ENCODE peak calls at places on chromosomes 16 and 17, in seven cellular contexts. D is prostate gland, L is A549, K is GM12891, V is endothelial cell of umbilical vein, J is transverse colon, M is heart left ventricle. Q is an unnamed sample.

GRCh38 chr16:87874639-87875472 is 5.5 kb upstream of the SLC7A5 start:
- DNase-seq in D (no peak), L (no peak), K (no peak), V (no peak), J (no peak), M (no peak), Q (no peak)

GRCh38 chr16:85055503-85056210 is 28.1 kb downstream of the KIAA0513 start:
- DNase-seq in D (peak), L (no peak), K (peak), V (peak), J (peak), M (no peak), Q (no peak)

GRCh38 chr17:74712756-74713155 is at the start of gene CD300LF:
- DNase-seq in D (no peak), L (no peak), K (no peak), V (no peak), J (peak), M (peak), Q (no peak)

GRCh38 chr16:27067138-27067537 is 411 bp downstream of the C16orf82 start:
- DNase-seq in D (no peak), L (no peak), K (no peak), V (no peak), J (no peak), M (no peak), Q (no peak)

GRCh38 chr17:16491703-16492612 is at the start of gene LRRC75A:
- DNase-seq in D (peak), L (no peak), K (peak), V (peak), J (peak), M (peak), Q (no peak)

GRCh38 chr17:54968954-54969400 is 412 bp downstream of the STXBP4 start:
- DNase-seq in D (peak), L (no peak), K (peak), V (no peak), J (peak), M (peak), Q (no peak)

GRCh38 chr17:80430446-80431245 is 15.7 kb downstream of the ENDOV start:
- DNase-seq in D (no peak), L (no peak), K (no peak), V (no peak), J (no peak), M (no peak), Q (no peak)

GRCh38 chr17:16073845-16074244 is 74.2 kb downstream of the TTC19 start:
- DNase-seq in D (no peak), L (no peak), K (no peak), V (no peak), J (no peak), M (no peak), Q (no peak)

GRCh38 chr17:40307001-40307690 is 1.8 kb upstream of the RARA start:
- DNase-seq in D (no peak), L (no peak), K (no peak), V (no peak), J (no peak), M (no peak), Q (no peak)

GRCh38 chr16:9096416-9096952 is 5.0 kb downstream of the HAPSTR1 start:
- DNase-seq in D (peak), L (no peak), K (no peak), V (no peak), J (no peak), M (no peak), Q (no peak)

GRCh38 chr16:56424791-56425438 is 430 bp downstream of the AMFR start:
- DNase-seq in D (peak), L (no peak), K (peak), V (peak), J (peak), M (peak), Q (no peak)

GRCh38 chr16:84356591-84357116 is 11.7 kb upstream of the ATP2C2 start:
- DNase-seq in D (peak), L (no peak), K (no peak), V (no peak), J (peak), M (no peak), Q (no peak)

GRCh38 chr16:72427786-72428480 is 256.0 kb upstream of the PMFBP1 start:
- DNase-seq in D (no peak), L (no peak), K (no peak), V (no peak), J (no peak), M (no peak), Q (no peak)

GRCh38 chr16:20114356-20114755 is 40.7 kb upstream of the GPR139 start:
- DNase-seq in D (peak), L (peak), K (no peak), V (no peak), J (peak), M (no peak), Q (peak)

GRCh38 chr16:57873218-57873617 is 70.9 kb upstream of the KIFC3 start:
- DNase-seq in D (no peak), L (no peak), K (no peak), V (no peak), J (no peak), M (no peak), Q (no peak)

GRCh38 chr16:29700253-29700987 is 21.4 kb downstream of the QPRT start:
- DNase-seq in D (peak), L (peak), K (no peak), V (peak), J (peak), M (peak), Q (peak)

GRCh38 chr16:2180962-2181923 is 15.2 kb downstream of the CASKIN1 start:
- DNase-seq in D (no peak), L (no peak), K (no peak), V (no peak), J (no peak), M (no peak), Q (no peak)

GRCh38 chr16:56263711-56264608 is 72.7 kb downstream of the GNAO1 start:
- DNase-seq in D (no peak), L (no peak), K (no peak), V (no peak), J (no peak), M (peak), Q (no peak)

GRCh38 chr16:50422926-50423325 is 54.1 kb upstream of the BRD7 start:
- DNase-seq in D (no peak), L (no peak), K (no peak), V (no peak), J (no peak), M (no peak), Q (no peak)

GRCh38 chr17:58303981-58304734 is 23.4 kb upstream of the MPO start:
- DNase-seq in D (no peak), L (peak), K (peak), V (peak), J (peak), M (no peak), Q (peak)

GRCh38 chr16:85751665-85752501 is 987 bp upstream of the C16orf74 start:
- DNase-seq in D (no peak), L (no peak), K (no peak), V (peak), J (no peak), M (no peak), Q (no peak)

DNA sequence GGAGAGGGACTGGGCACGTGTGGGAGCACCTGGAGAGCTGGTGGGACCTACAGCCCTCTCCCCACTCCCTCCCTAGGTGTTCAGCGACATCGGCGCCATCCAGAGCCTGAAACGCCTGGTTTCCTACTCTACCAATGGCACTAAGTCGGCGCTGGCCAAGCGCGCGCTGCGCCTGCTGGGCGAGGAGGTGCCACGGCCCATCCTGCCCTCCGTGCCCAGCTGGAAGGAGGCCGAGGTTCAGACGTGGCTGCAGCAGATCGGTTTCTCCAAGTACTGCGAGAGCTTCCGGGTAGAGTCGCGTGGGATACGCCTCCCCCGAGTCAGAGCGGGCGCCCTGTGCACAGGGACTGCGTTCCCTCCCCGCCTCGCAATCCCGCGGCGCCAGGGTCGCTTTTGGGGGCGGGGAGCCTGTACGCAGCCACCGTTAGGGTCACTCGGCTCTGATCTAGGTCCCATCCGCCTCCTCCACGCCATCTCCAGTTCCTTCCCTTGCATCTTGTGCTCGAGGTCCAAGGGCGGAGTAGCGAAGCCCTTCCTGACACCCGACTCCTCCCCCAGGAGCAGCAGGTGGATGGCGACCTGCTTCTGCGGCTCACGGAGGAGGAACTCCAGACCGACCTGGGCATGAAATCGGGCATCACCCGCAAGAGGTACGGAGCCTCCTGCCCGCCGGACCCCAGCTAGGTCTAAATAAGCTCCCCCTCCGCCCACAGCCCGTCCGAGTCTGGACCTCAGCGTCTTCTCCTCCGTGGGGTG is 13.0 kb downstream of the SARM1 start:
- DNase-seq in D (peak), L (no peak), K (peak), V (peak), J (peak), M (peak), Q (no peak)
- TF ChIP-seq POLR2A in D (peak), L (no peak), K (peak), V (no peak), J (peak), M (peak), Q (no peak)

DNA sequence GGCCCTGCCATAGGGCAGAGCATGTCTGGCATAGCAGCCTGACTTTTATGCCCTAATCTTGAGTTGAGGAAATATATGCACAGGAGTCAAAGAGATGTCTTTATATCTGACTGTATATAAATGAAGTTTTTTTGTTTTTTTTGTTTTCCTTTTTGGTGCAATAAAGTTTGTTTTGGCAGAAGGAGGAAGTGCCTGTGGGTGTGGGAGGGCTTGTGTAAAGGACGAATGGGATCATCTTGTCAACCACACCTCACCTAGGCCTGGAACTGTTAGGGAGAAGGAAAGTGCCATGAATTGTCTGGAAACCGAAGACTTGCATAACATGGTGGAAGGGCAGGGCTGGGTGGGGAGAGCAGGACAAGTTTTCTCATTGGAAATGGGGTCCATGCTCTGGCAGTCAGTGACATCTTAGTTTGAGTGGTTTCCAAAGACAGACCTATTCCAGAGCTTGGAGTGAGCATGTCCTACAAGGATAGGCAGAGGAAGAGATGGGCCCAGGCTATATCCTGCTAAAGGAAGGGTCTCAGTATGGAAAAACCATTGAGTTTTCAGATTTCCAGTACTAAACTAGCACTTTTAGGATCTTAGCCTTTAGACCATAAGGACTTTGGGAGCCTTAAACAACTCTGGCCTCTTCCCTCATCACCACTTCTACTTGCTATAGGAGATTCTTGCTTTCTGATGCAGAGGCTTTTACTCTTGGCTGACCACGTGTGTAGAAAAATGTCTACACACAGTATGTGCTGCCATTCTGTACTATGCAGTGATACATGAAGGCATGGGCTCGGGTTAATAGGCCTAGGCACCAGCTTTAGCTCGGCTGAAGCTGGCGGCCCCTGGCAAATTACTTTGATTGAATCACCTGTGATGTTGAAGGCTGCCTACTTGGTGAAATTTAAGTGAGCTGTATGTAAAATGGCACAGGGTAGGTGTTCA is 15.5 kb downstream of the SNF8 start:
- DNase-seq in D (no peak), L (no peak), K (no peak), V (no peak), J (no peak), M (no peak), Q (no peak)
- TF ChIP-seq POLR2A in D (no peak), L (no peak), K (peak), V (peak), J (no peak), M (no peak), Q (no peak)

GRCh38 chr17:82419471-82419995 is 1.1 kb upstream of the OGFOD3 start:
- DNase-seq in D (no peak), L (no peak), K (no peak), V (no peak), J (no peak), M (no peak), Q (no peak)

GRCh38 chr17:82416264-82416663 is 1.9 kb upstream of the HEXD start:
- DNase-seq in D (no peak), L (no peak), K (no peak), V (no peak), J (no peak), M (no peak), Q (no peak)

GRCh38 chr17:82415786-82416185 is 2.4 kb upstream of the HEXD start:
- DNase-seq in D (no peak), L (no peak), K (no peak), V (no peak), J (no peak), M (no peak), Q (no peak)

GRCh38 chr17:82416771-82417170 is 1.4 kb upstream of the HEXD start:
- DNase-seq in D (no peak), L (peak), K (no peak), V (no peak), J (no peak), M (no peak), Q (no peak)

GRCh38 chr17:82418001-82418986 is at the start of the genes HEXD and OGFOD3:
- DNase-seq in D (peak), L (peak), K (peak), V (peak), J (peak), M (peak), Q (peak)
- TF ChIP-seq POLR2A in D (peak), L (peak), K (peak), V (peak), J (peak), M (peak), Q (peak)

GRCh38 chr17:81959362-81960129 is 1.4 kb downstream of the NOTUM start:
- DNase-seq in D (peak), L (peak), K (peak), V (peak), J (peak), M (peak), Q (no peak)
- TF ChIP-seq POLR2A in D (no peak), L (no peak), K (no peak), V (no peak), J (no peak), M (peak), Q (no peak)

GRCh38 chr17:76701471-76701967 is 9.2 kb downstream of the MXRA7 start:
- DNase-seq in D (no peak), L (no peak), K (no peak), V (no peak), J (no peak), M (no peak), Q (no peak)
- TF ChIP-seq POLR2A in D (no peak), L (no peak), K (no peak), V (no peak), J (no peak), M (no peak), Q (no peak)

DNA sequence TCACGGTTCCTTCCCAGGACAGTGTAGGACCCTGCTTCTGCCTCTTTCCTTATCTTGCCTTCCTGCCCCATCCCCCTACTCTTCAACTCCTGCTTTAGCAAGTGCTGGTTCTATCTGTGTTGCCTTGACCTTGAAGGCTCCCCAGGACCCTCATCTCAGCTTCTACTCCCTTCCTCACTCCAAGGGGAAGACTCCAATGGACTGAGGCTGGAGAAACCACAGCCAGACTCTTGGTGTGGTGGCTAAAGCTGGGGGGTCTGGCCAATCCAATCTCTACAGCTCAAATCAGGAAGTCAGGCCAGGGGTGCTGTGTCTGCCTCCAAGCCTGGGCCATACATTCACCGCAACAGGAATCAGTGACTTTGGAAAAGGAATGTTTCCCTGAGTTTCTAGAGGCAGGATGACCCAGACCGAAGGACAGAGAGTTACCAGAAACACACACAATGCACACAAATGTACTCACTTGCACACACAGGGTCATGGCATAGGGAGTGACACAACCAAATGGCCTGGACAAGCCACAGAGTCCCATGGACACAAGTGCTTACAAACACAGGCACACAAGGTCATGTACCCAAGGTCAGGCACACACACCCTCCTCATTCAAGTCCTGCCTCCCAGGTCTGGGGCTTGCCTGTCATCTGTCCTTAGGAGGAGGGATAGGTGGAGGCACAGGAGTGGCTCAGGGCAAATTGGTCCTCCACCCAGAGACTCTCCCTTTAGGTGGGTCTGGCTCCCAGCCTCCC is 1.7 kb upstream of the HSD11B2 start:
- DNase-seq in D (no peak), L (no peak), K (no peak), V (no peak), J (peak), M (no peak), Q (no peak)
- TF ChIP-seq POLR2A in D (no peak), L (no peak), K (no peak), V (no peak), J (no peak), M (no peak), Q (no peak)

GRCh38 chr16:81494434-81494806 is 49.8 kb downstream of the CMIP start:
- DNase-seq in D (no peak), L (no peak), K (no peak), V (no peak), J (no peak), M (no peak), Q (no peak)
- TF ChIP-seq POLR2A in D (no peak), L (no peak), K (no peak), V (no peak), J (no peak), M (no peak), Q (no peak)